ENCODE peak calls at places on chromosome 4, in four cellular contexts. C is body of pancreas, N is testis, U is H7. W is an unnamed sample.

GRCh38 chr4:36128689-36129088 is 115.6 kb downstream of the ARAP2 start:
- DNase-seq in N (no peak), C (no peak), U (no peak), W (no peak)

GRCh38 chr4:32148120-32148666 is 1428.0 kb downstream of the PCDH7 start:
- DNase-seq in U (no peak), C (no peak), N (no peak), W (no peak)

GRCh38 chr4:71456841-71457240 is 118.0 kb downstream of the SLC4A4 start:
- DNase-seq in N (no peak), U (no peak), C (no peak), W (no peak)

GRCh38 chr4:42568610-42569207 is 88.2 kb downstream of the ATP8A1 start:
- DNase-seq in C (peak; percentile 73), U (peak; percentile 47), N (peak; percentile 84), W (peak; percentile 82)

GRCh38 chr4:162406637-162407370 is 243.0 kb upstream of the FSTL5 start:
- DNase-seq in U (no peak), C (no peak), N (no peak), W (no peak)

GRCh38 chr4:87540176-87541058 is 11.2 kb upstream of the SPARCL1 start:
- DNase-seq in N (peak; percentile 26), C (no peak), U (no peak), W (no peak)

GRCh38 chr4:53234669-53235068 is 131.2 kb downstream of the SCFD2 start:
- DNase-seq in U (no peak), N (no peak), C (no peak), W (no peak)

GRCh38 chr4:56739104-56739777 is 58.1 kb upstream of the HOPX start:
- DNase-seq in N (no peak), U (no peak), C (no peak), W (no peak)

GRCh38 chr4:10762541-10762940 is 78.0 kb upstream of the CLNK start:
- DNase-seq in C (no peak), U (no peak), N (no peak), W (peak; percentile 88)

GRCh38 chr4:19729873-19730735 is 521.6 kb upstream of the SLIT2 start:
- DNase-seq in N (no peak), U (no peak), C (no peak), W (no peak)

GRCh38 chr4:3022651-3023050 is 51.7 kb downstream of the HTT-AS start:
- DNase-seq in C (no peak), U (no peak), N (no peak), W (no peak)

GRCh38 chr4:162056947-162057346 is 106.9 kb downstream of the FSTL5 start:
- DNase-seq in N (no peak), U (no peak), C (no peak), W (peak; percentile 48)

GRCh38 chr4:118834960-118835895 is 698 bp downstream of the SEC24D start:
- DNase-seq in N (peak; percentile 77), U (peak; percentile 46), C (peak; percentile 67), W (peak; percentile 79)

GRCh38 chr4:47650584-47651130 is 165.6 kb downstream of the ATP10D start:
- DNase-seq in N (no peak), U (no peak), C (no peak), W (no peak)

GRCh38 chr4:99635601-99636000 is 22.0 kb downstream of the C4orf54 start:
- DNase-seq in C (no peak), U (no peak), N (no peak), W (no peak)

GRCh38 chr4:602559-602942 is 22.8 kb upstream of the PDE6B start:
- DNase-seq in U (peak; percentile 96), N (peak; percentile 67), C (peak; percentile 72), W (peak; percentile 99)

GRCh38 chr4:110953191-110953590 is 330.3 kb upstream of the PITX2 start:
- DNase-seq in U (no peak), C (no peak), N (no peak), W (no peak)

GRCh38 chr4:112897548-112897947 is 151.9 kb upstream of the ANK2 start:
- DNase-seq in C (no peak), U (no peak), N (no peak), W (no peak)

GRCh38 chr4:119656342-119656741 is 27.7 kb upstream of the PDE5A start:
- DNase-seq in N (no peak), U (no peak), C (no peak), W (peak; percentile 47)

GRCh38 chr4:11605597-11605996 is 176.9 kb upstream of the HS3ST1 start:
- DNase-seq in N (no peak), U (no peak), C (no peak), W (no peak)

GRCh38 chr4:4574792-4575191 is 32.9 kb upstream of the STX18 start:
- DNase-seq in N (peak; percentile 76), U (no peak), C (peak; percentile 38), W (peak; percentile 69)

GRCh38 chr4:175651701-175652100 is 160.4 kb downstream of the GPM6A start:
- DNase-seq in U (no peak), N (no peak), C (no peak), W (no peak)

GRCh38 chr4:174579421-174579820 is 57.1 kb upstream of the HPGD start:
- DNase-seq in C (no peak), N (no peak), U (no peak), W (no peak)

GRCh38 chr4:40682298-40683101 is 52.8 kb upstream of the RBM47 start:
- DNase-seq in U (no peak), C (no peak), N (no peak), W (no peak)

GRCh38 chr4:179112441-179113170 is 1670.4 kb upstream of the AGA start:
- DNase-seq in C (no peak), U (no peak), N (no peak), W (no peak)

GRCh38 chr4:56640907-56641493 is 40.1 kb downstream of the HOPX start:
- DNase-seq in N (no peak), U (no peak), C (no peak), W (no peak)

GRCh38 chr4:47704693-47705325 is 133.1 kb downstream of the CORIN start:
- DNase-seq in C (peak; percentile 53), U (peak; percentile 60), N (peak; percentile 42), W (peak; percentile 87)

GRCh38 chr4:14434916-14435315 is 567.4 kb upstream of the CPEB2 start:
- DNase-seq in C (no peak), N (no peak), U (no peak), W (no peak)

GRCh38 chr4:139295317-139296299 is 5.7 kb upstream of the NAA15 start:
- DNase-seq in C (peak; percentile 98), U (peak; percentile 92), N (peak; percentile 99), W (peak; percentile 99)

GRCh38 chr4:39020130-39020529 is 12.1 kb downstream of the TMEM156 start:
- DNase-seq in U (no peak), N (no peak), C (no peak), W (no peak)

GRCh38 chr4:2141022-2141761 is 82.1 kb downstream of the NAT8L start:
- DNase-seq in U (no peak), C (no peak), N (no peak), W (no peak)

GRCh38 chr4:80631861-80632260 is 296.3 kb downstream of the CFAP299 start:
- DNase-seq in C (no peak), N (no peak), U (no peak), W (no peak)

GRCh38 chr4:147195386-147195785 is 249.7 kb upstream of the TTC29 start:
- DNase-seq in C (no peak), N (no peak), U (no peak), W (no peak)

GRCh38 chr4:186946682-186947294 is 223.1 kb upstream of the FAT1 start:
- DNase-seq in U (peak; percentile 71), C (peak; percentile 81), N (no peak), W (peak; percentile 86)

GRCh38 chr4:82787342-82787741 is 11.3 kb downstream of the SCD5 start:
- DNase-seq in U (no peak), C (no peak), N (no peak), W (peak; percentile 39)

GRCh38 chr4:95641571-95641970 is 92.8 kb upstream of the UNC5C start:
- DNase-seq in U (no peak), N (no peak), C (no peak), W (no peak)

GRCh38 chr4:7421356-7422097 is 13.2 kb downstream of the PSAPL1 start:
- DNase-seq in C (peak; percentile 1), U (peak; percentile 47), N (no peak), W (peak; percentile 33)

GRCh38 chr4:8688041-8688907 is 95.7 kb downstream of the CPZ start:
- DNase-seq in C (no peak), U (peak; percentile 96), N (peak; percentile 71), W (peak; percentile 93)

GRCh38 chr4:8687083-8687482 is 94.5 kb downstream of the CPZ start:
- DNase-seq in U (no peak), C (no peak), N (no peak), W (no peak)

GRCh38 chr4:8683462-8683861 is 90.9 kb downstream of the CPZ start:
- DNase-seq in C (no peak), U (no peak), N (no peak), W (no peak)

GRCh38 chr4:8682725-8683124 is 90.2 kb downstream of the CPZ start:
- DNase-seq in U (peak; percentile 9), C (no peak), N (no peak), W (no peak)

DNA sequence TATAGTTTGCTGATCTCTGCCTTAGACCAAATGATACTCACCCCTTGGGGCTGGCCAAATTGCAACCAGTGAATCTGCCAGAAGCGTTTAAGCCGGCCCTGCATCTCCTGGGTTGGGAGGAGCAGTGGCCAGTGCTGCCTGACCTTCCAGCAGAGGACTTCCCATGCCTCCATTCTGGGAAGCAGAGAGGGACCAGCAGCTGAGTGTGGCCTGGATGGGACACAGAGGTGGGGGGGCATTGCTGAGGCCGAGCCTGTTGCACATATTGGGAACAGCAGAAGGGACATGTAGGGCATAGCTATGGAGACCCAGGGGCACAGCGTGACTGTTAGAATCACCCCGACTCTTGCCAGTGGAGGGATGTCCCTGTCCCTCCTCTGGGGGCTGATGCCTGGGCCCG is 93.3 kb downstream of the CPZ start:
- DNase-seq in C (no peak), U (no peak), N (no peak), W (no peak)
- H3K27me3 ChIP-seq in C (no peaks in the 10 kb centered on the region), U (no peaks in the 10 kb centered on the region), N (no peaks in the 10 kb centered on the region), W (peaks cover 57% of the 10 kb centered on the region)

GRCh38 chr4:8872402-8873291 is 1.0 kb upstream of the HMX1 start:
- DNase-seq in C (no peak), N (no peak), U (peak; percentile 82), W (peak; percentile 71)

GRCh38 chr4:8869879-8870646 is 1.6 kb downstream of the HMX1 start:
- DNase-seq in U (peak; percentile 59), N (no peak), C (no peak), W (peak; percentile 52)

GRCh38 chr4:8871417-8872401 is at the start of gene HMX1:
- DNase-seq in U (peak; percentile 99), N (peak; percentile 69), C (no peak), W (peak; percentile 91)

GRCh38 chr4:8869002-8869878 is 2.4 kb downstream of the HMX1 start:
- DNase-seq in N (no peak), U (peak; percentile 58), C (no peak), W (peak; percentile 55)

GRCh38 chr4:8870647-8871416 is 807 bp downstream of the HMX1 start:
- DNase-seq in N (no peak), U (peak; percentile 85), C (no peak), W (no peak)
- H3K4me3 ChIP-seq in N (peak overlapping the region; percentile 18), U (peak overlapping the region; percentile 30), C (no peak overlapping the region), W (no peak overlapping the region)

GRCh38 chr4:131119661-131120060 is 2023.7 kb downstream of the C4orf33 start:
- DNase-seq in N (no peak), U (no peak), C (no peak), W (no peak)
- H3K27me3 ChIP-seq in N (no peaks in the 10 kb centered on the region), U (no peaks in the 10 kb centered on the region), C (no peaks in the 10 kb centered on the region), W (no peaks in the 10 kb centered on the region)

GRCh38 chr4:85909851-85910250 is 434.9 kb downstream of the ARHGAP24 start:
- DNase-seq in C (peak; percentile 57), N (no peak), U (no peak), W (no peak)

GRCh38 chr4:85910985-85911384 is 436.0 kb downstream of the ARHGAP24 start:
- DNase-seq in U (no peak), N (no peak), C (no peak), W (peak; percentile 46)

GRCh38 chr4:85919488-85919887 is 440.4 kb downstream of the MAPK10 start:
- DNase-seq in C (no peak), N (no peak), U (no peak), W (no peak)

GRCh38 chr4:85913925-85914694 is 439.2 kb downstream of the ARHGAP24 start:
- DNase-seq in N (no peak), C (no peak), U (no peak), W (no peak)
- H3K4me3 ChIP-seq in N (no peak overlapping the region), C (no peak overlapping the region), U (no peak overlapping the region), W (no peak overlapping the region)